ENCODE peak calls at places on chromosomes 13 and 19, in seven cellular contexts. J is T-helper 2 cell; P is psoas muscle; X is RCC 7860; W is SK-MEL-5; B is central memory CD8-positive, alpha-beta T cell; L is body of pancreas. O is an unnamed sample.

GRCh38 chr13:51825165-51825592 is 19.8 kb downstream of the TMEM272 start:
- DNase-seq in J (no peak), P (no peak), X (no peak), W (peak), B (no peak), L (no peak), O (no peak)

GRCh38 chr13:68676513-68677115 is 1431.0 kb upstream of the ATXN8OS start:
- DNase-seq in J (no peak), P (no peak), X (no peak), W (no peak), B (no peak), L (no peak), O (no peak)

GRCh38 chr19:53849237-53849676 is 18.4 kb upstream of the MYADM start:
- DNase-seq in J (no peak), P (no peak), X (no peak), W (no peak), B (no peak), L (no peak), O (no peak)

GRCh38 chr13:98032168-98032567 is 78.7 kb downstream of the IPO5 start:
- DNase-seq in J (no peak), P (no peak), X (no peak), W (no peak), B (no peak), L (no peak), O (no peak)

GRCh38 chr13:60627071-60627686 is 230.2 kb downstream of the TDRD3 start:
- DNase-seq in J (no peak), P (no peak), X (peak), W (peak), B (no peak), L (peak), O (no peak)

GRCh38 chr13:32164622-32165268 is 133.2 kb downstream of the FRY start:
- DNase-seq in J (no peak), P (no peak), X (peak), W (peak), B (no peak), L (peak), O (no peak)

GRCh38 chr13:77233159-77233558 is 93.7 kb downstream of the MYCBP2 start:
- DNase-seq in J (no peak), P (no peak), X (no peak), W (no peak), B (no peak), L (no peak), O (no peak)

GRCh38 chr13:94327318-94327717 is 152.2 kb downstream of the DCT start:
- DNase-seq in J (no peak), P (no peak), X (no peak), W (no peak), B (no peak), L (no peak), O (no peak)

GRCh38 chr19:49595819-49596404 is 4.9 kb downstream of the PRR12 start:
- DNase-seq in J (no peak), P (no peak), X (no peak), W (no peak), B (no peak), L (no peak), O (no peak)

GRCh38 chr13:75123428-75123827 is 358.5 kb downstream of the TBC1D4 start:
- DNase-seq in J (no peak), P (no peak), X (no peak), W (no peak), B (no peak), L (no peak), O (no peak)

O was measured in aorta.